ENCODE peak calls at places on chromosome 12, in seven cellular contexts. D is pancreas, X is right cardiac atrium, W is lower lobe of right lung, Q is psoas muscle, C is heart left ventricle, T is spleen. U is an unnamed sample.

GRCh38 chr12:94134226-94134795 is 14.1 kb upstream of the PLXNC1 start:
- DNase-seq in C (no peak), X (no peak), D (no peak), W (no peak), T (no peak), Q (no peak), U (no peak)

GRCh38 chr12:10673660-10674384 is at the start of gene STYK1:
- DNase-seq in C (no peak), D (peak; percentile 28), X (peak; percentile 64), W (peak; percentile 72), Q (peak; percentile 23), T (peak; percentile 87), U (peak; percentile 39)

GRCh38 chr12:3972576-3972975 is 99.4 kb upstream of the PARP11 start:
- DNase-seq in C (no peak), T (no peak), W (no peak), Q (no peak), D (no peak), X (no peak), U (no peak)

GRCh38 chr12:106078358-106079025 is 60.3 kb downstream of the NUAK1 start:
- DNase-seq in D (no peak), X (peak; percentile 77), W (no peak), C (peak; percentile 82), Q (peak; percentile 78), T (no peak), U (no peak)

GRCh38 chr12:89453579-89453978 is 71.0 kb downstream of the GALNT4 start:
- DNase-seq in C (no peak), Q (no peak), X (no peak), W (no peak), D (no peak), T (no peak), U (no peak)

GRCh38 chr12:116916714-116917114 is 6.0 kb downstream of the FBXW8 start:
- DNase-seq in C (peak; percentile 43), W (peak; percentile 65), X (no peak), T (no peak), D (no peak), Q (peak; percentile 11), U (peak; percentile 68)

GRCh38 chr12:80936353-80936641 is 1.4 kb downstream of the LIN7A start:
- DNase-seq in C (no peak), T (no peak), Q (no peak), D (no peak), W (no peak), X (peak; percentile 53), U (no peak)

GRCh38 chr12:104212516-104212915 is 3.1 kb upstream of the TXNRD1 start:
- DNase-seq in W (no peak), C (no peak), Q (no peak), X (no peak), D (no peak), T (no peak), U (no peak)

GRCh38 chr12:89355243-89356068 is 3.2 kb upstream of the DUSP6 start:
- DNase-seq in X (peak; percentile 27), D (no peak), Q (no peak), W (no peak), T (no peak), C (no peak), U (no peak)

GRCh38 chr12:24898185-24898584 is 50.7 kb downstream of the BCAT1 start:
- DNase-seq in W (no peak), C (no peak), T (no peak), Q (no peak), D (no peak), X (no peak), U (no peak)

GRCh38 chr12:104305349-104305748 is 1.8 kb downstream of the EID3 start:
- DNase-seq in T (no peak), C (no peak), W (no peak), D (no peak), X (no peak), Q (no peak), U (no peak)

GRCh38 chr12:30200864-30201263 is 417.1 kb upstream of the TMTC1 start:
- DNase-seq in W (no peak), Q (no peak), X (peak; percentile 51), D (no peak), T (no peak), C (no peak), U (no peak)

GRCh38 chr12:6533653-6534157 is 612 bp upstream of the GAPDH start:
- DNase-seq in D (peak; percentile 60), Q (peak; percentile 68), T (peak; percentile 90), C (peak; percentile 85), X (peak; percentile 92), W (peak; percentile 76), U (peak; percentile 26)

GRCh38 chr12:65387396-65387795 is 108.9 kb downstream of the MSRB3 start:
- DNase-seq in C (no peak), Q (no peak), D (no peak), X (no peak), W (no peak), T (no peak), U (no peak)

GRCh38 chr12:106195638-106196037 is 52.2 kb downstream of the CKAP4 start:
- DNase-seq in C (peak; percentile 62), Q (peak; percentile 79), D (peak; percentile 47), W (no peak), T (peak; percentile 42), X (peak; percentile 75), U (no peak)

GRCh38 chr12:96093543-96094196 is 58.3 kb upstream of the LTA4H start:
- DNase-seq in X (no peak), T (no peak), C (no peak), Q (no peak), D (no peak), W (no peak), U (no peak)

GRCh38 chr12:96091833-96092232 is 56.4 kb upstream of the LTA4H start:
- DNase-seq in T (no peak), C (no peak), W (no peak), Q (no peak), D (no peak), X (no peak), U (no peak)

GRCh38 chr12:96098631-96099030 is 63.2 kb upstream of the LTA4H start:
- DNase-seq in W (no peak), X (no peak), D (no peak), Q (no peak), T (no peak), C (no peak), U (no peak)

GRCh38 chr12:96099431-96099830 is 64.0 kb upstream of the LTA4H start:
- DNase-seq in X (no peak), C (no peak), Q (no peak), W (no peak), T (no peak), D (no peak), U (no peak)

GRCh38 chr12:96094201-96094600 is 58.8 kb upstream of the LTA4H start:
- DNase-seq in C (no peak), T (no peak), W (no peak), D (no peak), X (no peak), Q (no peak), U (peak; percentile 26)
- H3K27ac ChIP-seq in C (peak overlapping the region; percentile 10), T (no peak overlapping the region), W (no peak overlapping the region), D (no peak overlapping the region), X (no peak overlapping the region), Q (no peak overlapping the region), U (peak overlapping the region; percentile 38)

GRCh38 chr12:75334384-75335030 is at the start of gene GLIPR1L1:
- DNase-seq in D (peak; percentile 69), T (peak; percentile 89), W (peak; percentile 79), X (peak; percentile 89), C (peak; percentile 90), Q (peak; percentile 79), U (peak; percentile 77)
- H3K4me3 ChIP-seq in D (no peak within 1 kb of the TSS), T (peak within 1 kb of the TSS; percentile 19), W (peak within 1 kb of the TSS; percentile 44), X (peak within 1 kb of the TSS; percentile 44), C (peak within 1 kb of the TSS; percentile 48), Q (peak within 1 kb of the TSS; percentile 51), U (peak within 1 kb of the TSS; percentile 26)

GRCh38 chr12:73225941-73226340 is 953.8 kb downstream of the TRHDE start:
- DNase-seq in D (no peak), C (no peak), X (no peak), W (no peak), Q (no peak), T (no peak), U (no peak)
- H3K27ac ChIP-seq in D (no peak overlapping the region), C (no peak overlapping the region), X (no peak overlapping the region), W (no peak overlapping the region), Q (no peak overlapping the region), T (no peak overlapping the region), U (no peak overlapping the region)

DNA sequence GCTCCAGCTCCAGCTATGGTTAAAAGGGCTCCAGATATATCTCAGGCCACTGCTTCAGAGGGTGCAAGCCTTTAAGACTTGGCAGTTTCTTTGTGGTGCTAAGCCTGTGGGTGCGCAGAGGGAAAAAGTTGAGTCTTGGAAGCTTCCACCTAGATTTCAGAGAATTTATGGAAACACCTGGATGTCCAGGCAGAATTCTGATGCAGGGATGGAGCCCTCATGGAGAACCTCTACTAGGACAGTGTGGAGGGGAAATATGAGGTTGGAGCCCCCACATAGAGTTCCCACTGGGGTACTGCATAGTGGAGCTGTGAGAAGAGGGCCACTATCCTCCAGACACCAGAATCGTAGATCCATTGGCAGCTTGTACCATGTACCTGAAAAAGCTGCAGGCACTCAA is 69.9 kb downstream of the SDR9C7 start:
- DNase-seq in W (no peak), T (no peak), D (no peak), Q (no peak), X (no peak), C (no peak), U (no peak)
- H3K4me3 ChIP-seq in W (no peak overlapping the region), T (no peak overlapping the region), D (no peak overlapping the region), Q (no peak overlapping the region), X (no peak overlapping the region), C (no peak overlapping the region), U (no peak overlapping the region)

GRCh38 chr12:56078931-56079728 is 835 bp upstream of the ERBB3 start:
- DNase-seq in T (peak; percentile 89), D (peak; percentile 91), W (peak; percentile 95), Q (peak; percentile 89), C (peak; percentile 86), X (peak; percentile 93), U (peak; percentile 45)

GRCh38 chr12:56080556-56081138 is 682 bp downstream of the ERBB3 start:
- DNase-seq in T (no peak), Q (no peak), D (peak; percentile 72), X (no peak), C (no peak), W (peak; percentile 53), U (peak; percentile 26)

GRCh38 chr12:56079729-56080555 is at the start of gene ERBB3:
- DNase-seq in T (peak; percentile 79), D (peak; percentile 91), W (peak; percentile 90), X (peak; percentile 85), C (peak; percentile 75), Q (peak; percentile 82), U (peak; percentile 66)

GRCh38 chr12:56081393-56082347 is 1.7 kb downstream of the ERBB3 start:
- DNase-seq in X (peak; percentile 50), D (peak; percentile 79), Q (no peak), C (no peak), W (no peak), T (no peak), U (no peak)

GRCh38 chr12:56078427-56078826 is 1.5 kb upstream of the ERBB3 start:
- DNase-seq in D (no peak), W (no peak), X (no peak), T (no peak), Q (no peak), C (no peak), U (no peak)
- H3K27ac ChIP-seq in D (peak overlapping the region; percentile 97), W (peak overlapping the region; percentile 88), X (no peak overlapping the region), T (no peak overlapping the region), Q (no peak overlapping the region), C (no peak overlapping the region), U (no peak overlapping the region)